ENCODE peak calls at places on chromosomes 16 and 17, in six cellular contexts. I, W, R, H, S and L are unnamed samples.

GRCh38 chr17:72022328-72022727 is 98.5 kb upstream of the SOX9 start:
- DNase-seq in R (no peak), H (no peak), S (no peak), W (no peak), I (no peak), L (no peak)

GRCh38 chr17:36777118-36777517 is 160.2 kb upstream of the LHX1 start:
- DNase-seq in H (no peak), I (no peak), R (no peak), W (no peak), S (no peak), L (no peak)

GRCh38 chr17:78429618-78429995 is 51.2 kb downstream of the PGS1 start:
- DNase-seq in H (no peak), W (no peak), S (no peak), I (no peak), R (no peak), L (no peak)

GRCh38 chr16:30185683-30186421 is 2.5 kb downstream of the CORO1A start:
- DNase-seq in W (no peak), R (peak; percentile 73), H (no peak), I (peak; percentile 63), S (peak; percentile 92), L (peak; percentile 69)

GRCh38 chr17:67779098-67779672 is 46.1 kb upstream of the BPTF start:
- DNase-seq in H (peak; percentile 87), S (peak; percentile 51), W (no peak), R (peak; percentile 11), I (peak; percentile 63), L (no peak)

GRCh38 chr17:67569873-67570272 is 147.9 kb upstream of the NOL11 start:
- DNase-seq in H (no peak), R (no peak), W (no peak), I (no peak), S (no peak), L (no peak)

GRCh38 chr17:45839442-45839841 is 5.2 kb upstream of the SPPL2C start:
- DNase-seq in S (no peak), I (no peak), W (no peak), H (no peak), R (no peak), L (no peak)

GRCh38 chr17:7579001-7579838 is at the start of gene CD68:
- DNase-seq in S (peak; percentile 64), R (peak; percentile 64), H (peak; percentile 79), I (peak; percentile 71), W (peak; percentile 85), L (peak; percentile 63)

GRCh38 chr16:75333770-75334169 is 82.3 kb upstream of the BCAR1 start:
- DNase-seq in W (no peak), S (no peak), R (no peak), I (no peak), H (no peak), L (no peak)

GRCh38 chr16:64092284-64092683 is 1029.6 kb downstream of the CDH11 start:
- DNase-seq in H (peak; percentile 63), R (no peak), I (no peak), S (no peak), W (peak; percentile 24), L (no peak)

GRCh38 chr16:86345521-86345920 is 164.8 kb upstream of the FOXF1 start:
- DNase-seq in I (no peak), H (no peak), R (no peak), W (no peak), S (no peak), L (no peak)

GRCh38 chr17:37393352-37393751 is 13.3 kb downstream of the ACACA start:
- DNase-seq in S (no peak), I (no peak), H (no peak), R (no peak), W (no peak), L (no peak)

GRCh38 chr17:8470447-8471047 is 34.9 kb downstream of the NDEL1 start:
- DNase-seq in H (no peak), I (peak; percentile 70), W (no peak), S (no peak), R (no peak), L (no peak)

GRCh38 chr17:77266891-77267341 is 126.1 kb downstream of the SEC14L1 start:
- DNase-seq in I (no peak), S (no peak), H (no peak), W (no peak), R (no peak), L (no peak)

GRCh38 chr16:8936421-8936820 is 27.3 kb downstream of the USP7 start:
- DNase-seq in I (no peak), H (peak; percentile 65), W (no peak), S (peak; percentile 86), R (peak; percentile 76), L (no peak)

GRCh38 chr17:2084766-2085647 is 30.1 kb downstream of the HIC1 start:
- DNase-seq in H (peak; percentile 64), W (peak; percentile 84), I (peak; percentile 84), S (no peak), R (no peak), L (no peak)

GRCh38 chr16:3101841-3102470 is 2.9 kb upstream of the ZSCAN10 start:
- DNase-seq in W (no peak), R (no peak), S (peak; percentile 62), H (no peak), I (peak; percentile 62), L (no peak)

GRCh38 chr17:55641559-55642160 is 81.0 kb downstream of the TMEM100 start:
- DNase-seq in R (no peak), W (peak; percentile 29), S (peak; percentile 55), I (peak; percentile 74), H (peak; percentile 64), L (no peak)

GRCh38 chr17:74512624-74513084 is 18.6 kb downstream of the CD300LB start:
- DNase-seq in S (no peak), R (no peak), I (no peak), W (no peak), H (no peak), L (no peak)

GRCh38 chr17:76869878-76870714 is 1.9 kb downstream of the MGAT5B start:
- DNase-seq in H (no peak), R (no peak), W (no peak), S (no peak), I (no peak), L (no peak)

GRCh38 chr17:48571024-48571818 is 6.9 kb downstream of the HOXB4 start:
- DNase-seq in R (no peak), I (no peak), H (no peak), S (no peak), W (no peak), L (no peak)

GRCh38 chr17:57078274-57078673 is 6.8 kb upstream of the AKAP1 start:
- DNase-seq in I (no peak), R (no peak), H (no peak), W (no peak), S (no peak), L (no peak)

GRCh38 chr16:66928702-66929388 is 3.5 kb upstream of the RRAD start:
- DNase-seq in S (peak; percentile 66), W (no peak), H (peak; percentile 18), R (peak; percentile 45), I (no peak), L (no peak)

GRCh38 chr16:12187939-12188673 is 211.6 kb downstream of the SNX29 start:
- DNase-seq in H (no peak), I (no peak), R (no peak), S (no peak), W (no peak), L (no peak)

GRCh38 chr17:12712941-12713340 is 47.3 kb downstream of the MYOCD start:
- DNase-seq in R (no peak), H (no peak), I (no peak), W (no peak), S (no peak), L (no peak)

GRCh38 chr17:63082273-63082861 is 116.3 kb downstream of the TANC2 start:
- DNase-seq in R (no peak), H (peak; percentile 18), I (no peak), S (no peak), W (no peak), L (no peak)

GRCh38 chr16:27219161-27219560 is 15.8 kb downstream of the KDM8 start:
- DNase-seq in S (no peak), I (no peak), H (no peak), R (no peak), W (no peak), L (no peak)